ENCODE peak calls at places on chromosomes 1 and 21, in five cellular contexts. Z, G, I, O and C are unnamed samples.

GRCh38 chr1:206521002-206521585 is 13.8 kb downstream of the RASSF5 start:
- DNase-seq in Z (peak), G (no peak), I (peak), O (no peak), C (no peak)

GRCh38 chr1:243973169-243973568 is 77.9 kb upstream of the ZBTB18 start:
- DNase-seq in Z (no peak), G (no peak), I (no peak), O (no peak), C (no peak)

GRCh38 chr1:41851589-41851988 is 67.1 kb downstream of the HIVEP3 start:
- DNase-seq in Z (no peak), G (no peak), I (peak), O (no peak), C (no peak)

GRCh38 chr1:15154480-15155036 is 1.0 kb downstream of the TMEM51 start:
- DNase-seq in Z (no peak), G (no peak), I (peak), O (no peak), C (peak)

GRCh38 chr1:117553468-117553867 is 52.4 kb upstream of the TENT5C start:
- DNase-seq in Z (no peak), G (no peak), I (no peak), O (no peak), C (no peak)

GRCh38 chr1:66563094-66563800 is 29.3 kb downstream of the SGIP1 start:
- DNase-seq in Z (peak), G (peak), I (peak), O (no peak), C (no peak)

GRCh38 chr21:16294128-16294527 is 564.3 kb downstream of the USP25 start:
- DNase-seq in Z (no peak), G (no peak), I (no peak), O (no peak), C (no peak)

GRCh38 chr1:152141971-152142584 is 16.9 kb downstream of the RPTN start:
- DNase-seq in Z (peak), G (peak), I (peak), O (no peak), C (peak)

GRCh38 chr21:44533891-44534627 is 5.9 kb downstream of the KRTAP10-1 start:
- DNase-seq in Z (no peak), G (no peak), I (no peak), O (no peak), C (no peak)

GRCh38 chr1:48007044-48007443 is 9.9 kb upstream of the TRABD2B start:
- DNase-seq in Z (no peak), G (no peak), I (no peak), O (no peak), C (no peak)